ENCODE peak calls at places on chromosomes 12 and 14, in six cellular contexts. A is HCT116, L is spleen, P is stomach, E is breast epithelium, S is GM12878. Y is an unnamed sample.

GRCh38 chr12:120978296-120979219 is at the start of gene HNF1A:
- DNase-seq in P (peak; percentile 75), L (no peak), A (no peak), S (no peak), E (no peak), Y (no peak)

GRCh38 chr14:95218472-95219193 is 61.3 kb upstream of the DICER1 start:
- DNase-seq in S (no peak), A (no peak), L (no peak), P (no peak), E (no peak), Y (peak; percentile 25)

GRCh38 chr12:46389130-46389616 is 16.6 kb upstream of the SLC38A2 start:
- DNase-seq in E (no peak), P (no peak), S (no peak), A (no peak), L (no peak), Y (no peak)

GRCh38 chr12:121955258-121956040 is 37.1 kb downstream of the CFAP251 start:
- DNase-seq in L (no peak), A (peak; percentile 24), E (no peak), S (no peak), P (no peak), Y (no peak)

GRCh38 chr14:59677771-59678211 is 101.2 kb upstream of the CCDC175 start:
- DNase-seq in L (no peak), A (no peak), P (no peak), E (no peak), S (no peak), Y (no peak)

GRCh38 chr12:78864483-78865296 is at the start of gene SYT1:
- DNase-seq in L (peak; percentile 79), A (no peak), E (no peak), P (no peak), S (no peak), Y (peak; percentile 79)

GRCh38 chr12:111635524-111635923 is 36.4 kb upstream of the ATXN2 start:
- DNase-seq in P (no peak), A (no peak), L (peak; percentile 16), E (no peak), S (no peak), Y (no peak)

GRCh38 chr12:6332459-6332858 is 9.4 kb downstream of the TNFRSF1A start:
- DNase-seq in L (no peak), S (no peak), E (no peak), A (no peak), P (no peak), Y (no peak)

GRCh38 chr12:132455565-132455964 is 34.4 kb upstream of the FBRSL1 start:
- DNase-seq in A (no peak), E (no peak), L (no peak), S (no peak), P (no peak), Y (no peak)

GRCh38 chr12:40663781-40664180 is 28.5 kb upstream of the CNTN1 start:
- DNase-seq in S (no peak), P (no peak), A (no peak), L (no peak), E (no peak), Y (no peak)

GRCh38 chr14:105281354-105282097 is 19.3 kb downstream of the BRF1 start:
- DNase-seq in E (no peak), S (no peak), A (no peak), L (no peak), P (no peak), Y (no peak)

GRCh38 chr14:90382491-90383125 is 14.2 kb upstream of the CALM1 start:
- DNase-seq in L (peak; percentile 87), E (peak; percentile 74), S (no peak), A (peak; percentile 42), P (peak; percentile 69), Y (peak; percentile 94)

GRCh38 chr14:22579218-22579617 is 9.8 kb downstream of the DAD1 start:
- DNase-seq in S (no peak), E (no peak), L (no peak), P (no peak), A (no peak), Y (no peak)

GRCh38 chr14:21039585-21040369 is 2.4 kb upstream of the RNASE7 start:
- DNase-seq in P (peak; percentile 49), L (peak; percentile 58), E (no peak), A (peak; percentile 41), S (no peak), Y (peak; percentile 81)

GRCh38 chr12:127628655-127629054 is 638.3 kb upstream of the TMEM132C start:
- DNase-seq in S (no peak), P (no peak), E (no peak), A (no peak), L (no peak), Y (no peak)

GRCh38 chr12:77152623-77153193 is 87.3 kb upstream of the E2F7 start:
- DNase-seq in A (peak; percentile 22), S (no peak), E (no peak), P (no peak), L (no peak), Y (no peak)

GRCh38 chr14:73743431-73743931 is 29.3 kb upstream of the PNMA1 start:
- DNase-seq in L (peak; percentile 93), E (no peak), S (no peak), A (no peak), P (no peak), Y (peak; percentile 85)

GRCh38 chr12:101927042-101927441 is 49.7 kb downstream of the DRAM1 start:
- DNase-seq in A (no peak), E (no peak), S (no peak), P (no peak), L (no peak), Y (no peak)

GRCh38 chr12:93199831-93200236 is 177.9 kb upstream of the NUDT4 start:
- DNase-seq in P (no peak), E (no peak), A (no peak), S (no peak), L (no peak), Y (no peak)

GRCh38 chr14:101873401-101873800 is 91.0 kb upstream of the DYNC1H1 start:
- DNase-seq in A (no peak), P (no peak), S (no peak), E (no peak), L (no peak), Y (no peak)

DNA sequence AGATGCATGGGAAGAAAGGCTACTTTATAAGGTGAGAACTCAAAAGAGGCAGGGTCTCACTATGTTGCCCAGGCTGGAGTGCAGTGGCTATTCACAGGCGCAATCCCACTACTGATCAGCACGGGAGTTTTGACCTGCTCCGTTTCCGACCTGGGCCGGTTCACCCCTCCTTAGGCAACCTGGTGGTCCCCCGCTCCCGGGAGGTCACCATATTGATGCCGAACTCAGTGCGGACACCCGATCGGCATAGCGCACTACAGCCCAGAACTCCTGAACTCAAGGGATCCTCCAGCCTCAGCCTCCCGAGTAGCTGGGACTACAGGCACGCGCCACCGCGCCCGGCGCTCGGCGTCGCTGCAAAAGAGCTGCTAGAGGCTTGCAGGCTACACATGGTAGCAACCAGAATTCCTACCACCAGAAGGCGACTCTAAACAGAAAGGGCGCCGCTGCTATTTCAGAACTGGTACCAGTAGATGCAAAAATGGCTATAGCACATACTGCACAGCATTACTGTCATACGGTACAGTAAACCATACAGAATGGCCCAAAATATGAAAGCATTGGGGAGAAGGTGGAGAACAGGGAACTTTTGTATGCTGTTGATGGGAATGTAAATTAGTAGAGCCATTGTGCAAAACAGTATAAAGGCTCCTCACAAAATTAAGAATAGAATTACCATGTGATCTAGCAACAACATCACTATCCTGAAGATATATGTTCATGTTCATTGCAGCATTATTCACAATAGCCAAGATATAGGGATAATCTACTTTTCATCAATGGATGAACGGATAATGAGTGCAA is 1.2 kb upstream of the NEMF start:
- DNase-seq in S (no peak), E (peak; percentile 54), A (peak; percentile 90), L (peak; percentile 88), P (peak; percentile 78), Y (peak; percentile 83)
- TF ChIP-seq POLR2A in S (no peak), E (no peak), A (no peak), L (no peak), P (no peak), Y (no peak)

DNA sequence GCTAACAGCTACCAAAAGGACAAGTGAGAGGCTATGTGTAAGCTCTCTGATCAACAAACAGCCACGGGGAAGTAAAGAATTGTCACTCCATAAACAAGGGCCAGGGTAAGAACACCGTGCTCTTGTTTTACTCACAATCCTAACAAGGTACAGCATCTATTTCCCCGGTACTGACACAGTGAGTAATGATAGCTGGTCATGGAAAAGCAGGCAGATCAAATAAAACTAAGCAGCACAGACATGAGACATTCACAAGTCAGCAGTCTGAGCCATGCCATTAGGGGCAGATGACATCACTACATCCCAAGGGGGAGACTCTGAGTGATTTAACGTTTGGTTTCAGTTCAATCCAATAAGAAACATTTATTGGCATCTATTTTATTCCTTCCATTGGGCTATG is 54.4 kb downstream of the ARL6IP4 start:
- DNase-seq in S (no peak), E (no peak), L (no peak), P (no peak), A (no peak), Y (no peak)
- TF ChIP-seq CTCF in S (no peak), E (no peak), L (no peak), P (no peak), A (no peak), Y (no peak)

GRCh38 chr12:19546027-19546426 is 106.7 kb downstream of the AEBP2 start:
- DNase-seq in E (no peak), L (no peak), S (no peak), P (no peak), A (no peak), Y (peak; percentile 82)
- TF ChIP-seq POLR2AphosphoS5 in E (peak; percentile 49), L (no peak), S (no peak), P (peak; percentile 12), A (no peak), Y (peak; percentile 46)

GRCh38 chr12:76111209-76111749 is 26.8 kb upstream of the NAP1L1 start:
- DNase-seq in L (no peak), E (no peak), P (no peak), A (no peak), S (no peak), Y (no peak)

GRCh38 chr12:76117067-76117691 is 32.7 kb upstream of the NAP1L1 start:
- DNase-seq in L (no peak), P (no peak), S (no peak), E (no peak), A (no peak), Y (no peak)

GRCh38 chr12:76117751-76118150 is 33.3 kb upstream of the NAP1L1 start:
- DNase-seq in S (no peak), A (no peak), P (no peak), E (no peak), L (no peak), Y (no peak)

GRCh38 chr12:76109879-76110278 is 25.4 kb upstream of the NAP1L1 start:
- DNase-seq in S (no peak), P (no peak), E (no peak), A (no peak), L (no peak), Y (no peak)

DNA sequence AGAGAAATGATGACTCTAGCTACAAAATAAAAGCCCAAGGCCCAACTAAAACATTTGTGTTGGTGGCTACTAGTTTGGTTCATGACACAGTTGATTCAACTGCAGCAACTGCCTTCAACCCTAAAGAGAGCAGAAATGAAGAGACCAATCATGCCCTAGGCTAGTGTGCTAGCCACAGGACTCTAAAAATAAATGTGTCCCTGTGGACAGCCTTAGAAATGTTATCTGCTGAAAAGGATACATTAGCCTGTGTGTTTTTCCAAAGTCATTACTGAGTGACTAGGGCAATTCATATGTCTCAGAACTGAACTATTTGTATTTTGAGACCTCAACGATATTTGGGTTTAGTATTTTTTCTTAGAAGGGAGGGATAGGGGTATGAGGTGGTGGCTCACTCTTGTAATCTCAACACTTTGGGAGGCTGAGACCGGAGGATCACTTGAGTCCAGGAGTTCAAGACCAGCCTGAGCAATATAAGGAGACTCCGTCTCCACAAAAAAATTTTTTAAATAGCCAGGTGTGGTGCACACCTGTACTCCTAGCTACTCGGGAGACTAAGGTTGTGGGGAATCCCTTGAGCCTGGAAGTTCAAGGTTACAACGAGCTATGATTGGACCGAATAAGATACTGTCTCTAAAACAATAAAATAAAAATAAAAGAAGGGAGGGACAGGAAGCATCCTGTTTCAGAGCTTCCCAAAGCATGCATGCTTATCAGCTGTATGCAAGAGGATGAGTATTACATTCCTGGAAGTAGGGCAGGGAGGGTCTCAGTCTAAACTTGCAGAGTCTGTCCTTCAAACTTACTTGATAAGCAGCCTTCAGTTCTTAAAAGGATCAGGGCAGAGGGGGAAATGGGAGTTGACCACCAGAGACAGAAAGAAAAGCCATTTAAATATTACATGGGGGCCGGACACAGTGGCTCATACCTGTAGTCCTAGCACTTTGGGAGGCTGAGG is 29.6 kb upstream of the NAP1L1 start:
- DNase-seq in E (no peak), L (no peak), S (no peak), A (no peak), P (no peak), Y (no peak)
- TF ChIP-seq POLR2A in E (no peak), L (no peak), S (no peak), A (no peak), P (no peak), Y (no peak)